ENCODE peak calls at places on chromosomes 16 and 17, in five cellular contexts. O is K562, G is GM12878, P is GM12892, K is H1. A is an unnamed sample.

GRCh38 chr16:50099957-50100648 is 34.3 kb downstream of the HEATR3 start:
- DNase-seq in K (no peak), O (no peak), G (no peak), P (no peak), A (no peak)

GRCh38 chr17:68394608-68395331 is 62.5 kb downstream of the WIPI1 start:
- DNase-seq in G (no peak), O (no peak), P (no peak), K (peak; percentile 30), A (no peak)

GRCh38 chr17:33509331-33509730 is 216.2 kb upstream of the ASIC2 start:
- DNase-seq in G (no peak), O (no peak), P (no peak), K (no peak), A (no peak)

GRCh38 chr17:79835953-79836951 is 3.0 kb downstream of the CBX4 start:
- DNase-seq in K (peak; percentile 95), G (no peak), O (peak; percentile 49), P (no peak), A (no peak)

GRCh38 chr16:48384982-48385271 is 286 bp downstream of the SIAH1 start:
- DNase-seq in P (peak; percentile 51), G (no peak), K (no peak), O (no peak), A (peak; percentile 56)

GRCh38 chr16:73572135-73572534 is 524.2 kb upstream of the ZFHX3 start:
- DNase-seq in G (no peak), P (no peak), O (no peak), K (no peak), A (no peak)

GRCh38 chr16:76194621-76195015 is 82.6 kb upstream of the CNTNAP4 start:
- DNase-seq in K (no peak), G (no peak), O (no peak), P (no peak), A (no peak)

GRCh38 chr16:29686740-29687327 is 7.9 kb downstream of the QPRT start:
- DNase-seq in P (no peak), O (no peak), G (no peak), K (no peak), A (no peak)

GRCh38 chr17:27038676-27039075 is 255.2 kb upstream of the WSB1 start:
- DNase-seq in P (no peak), G (no peak), K (no peak), O (peak; percentile 12), A (no peak)

GRCh38 chr17:8072727-8073461 is 14.6 kb downstream of the ALOX12B start:
- DNase-seq in P (no peak), K (peak; percentile 68), G (no peak), O (no peak), A (no peak)

GRCh38 chr17:43536236-43537088 is 9.7 kb downstream of the ETV4 start:
- DNase-seq in G (no peak), P (no peak), O (peak; percentile 32), K (no peak), A (no peak)
- TF ChIP-seq TAF1 in G (no peak), P (no peak), O (no peak), K (no peak), A (no peak)

GRCh38 chr16:4212934-4213296 is 29.0 kb downstream of the SRL start:
- DNase-seq in G (no peak), P (no peak), O (no peak), K (no peak), A (no peak)

GRCh38 chr16:4214215-4214621 is 27.7 kb downstream of the SRL start:
- DNase-seq in G (no peak), K (no peak), O (no peak), P (no peak), A (no peak)

GRCh38 chr16:4213721-4214120 is 28.2 kb downstream of the SRL start:
- DNase-seq in G (no peak), K (no peak), O (no peak), P (no peak), A (no peak)

GRCh38 chr16:4209657-4210056 is 32.2 kb downstream of the SRL start:
- DNase-seq in K (no peak), G (no peak), P (no peak), O (no peak), A (no peak)

DNA sequence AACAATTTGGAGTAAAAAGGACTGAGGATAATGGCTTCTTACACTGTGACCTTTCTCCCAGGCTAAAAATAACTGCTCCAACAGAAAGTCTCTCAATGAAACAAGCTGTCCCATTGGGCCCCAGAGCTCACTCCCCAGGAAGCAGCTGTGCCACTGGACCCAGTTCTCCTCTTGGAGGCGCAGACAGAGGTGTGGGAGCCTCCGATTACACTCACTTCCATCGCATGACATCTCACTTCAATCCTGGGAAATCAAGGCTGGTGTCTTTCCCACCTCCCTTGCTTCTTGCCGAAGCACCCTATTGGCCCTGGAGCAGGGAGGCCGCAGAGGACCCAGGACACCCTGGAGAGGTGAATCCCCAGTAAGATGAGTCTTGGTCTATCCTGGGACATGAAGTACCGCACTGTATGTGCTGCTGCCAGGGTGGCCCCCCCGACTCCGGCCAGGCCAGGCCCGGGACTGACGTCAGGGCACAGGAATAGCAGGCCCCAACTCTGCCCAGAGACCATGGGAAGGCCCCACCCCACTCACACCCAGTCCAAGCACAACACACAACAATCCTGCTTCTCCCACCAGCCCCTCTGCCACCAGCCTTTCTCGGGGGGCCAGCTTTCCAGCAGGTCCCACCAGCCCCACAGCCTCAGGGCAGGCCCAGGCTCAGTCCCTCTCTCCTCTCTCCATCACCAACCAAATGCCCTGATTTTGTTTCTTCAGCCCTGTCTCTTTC is 29.5 kb downstream of the SRL start:
- DNase-seq in K (no peak), O (no peak), P (no peak), G (no peak), A (no peak)
- TF ChIP-seq POLR2A in K (no peak), O (no peak), P (no peak), G (no peak), A (no peak)

GRCh38 chr16:89984215-89984614 is 35.0 kb downstream of the DBNDD1 start:
- DNase-seq in K (no peak), G (no peak), O (no peak), P (no peak), A (no peak)
- TF ChIP-seq TAF1 in K (no peak), G (no peak), O (no peak), P (no peak), A (no peak)

DNA sequence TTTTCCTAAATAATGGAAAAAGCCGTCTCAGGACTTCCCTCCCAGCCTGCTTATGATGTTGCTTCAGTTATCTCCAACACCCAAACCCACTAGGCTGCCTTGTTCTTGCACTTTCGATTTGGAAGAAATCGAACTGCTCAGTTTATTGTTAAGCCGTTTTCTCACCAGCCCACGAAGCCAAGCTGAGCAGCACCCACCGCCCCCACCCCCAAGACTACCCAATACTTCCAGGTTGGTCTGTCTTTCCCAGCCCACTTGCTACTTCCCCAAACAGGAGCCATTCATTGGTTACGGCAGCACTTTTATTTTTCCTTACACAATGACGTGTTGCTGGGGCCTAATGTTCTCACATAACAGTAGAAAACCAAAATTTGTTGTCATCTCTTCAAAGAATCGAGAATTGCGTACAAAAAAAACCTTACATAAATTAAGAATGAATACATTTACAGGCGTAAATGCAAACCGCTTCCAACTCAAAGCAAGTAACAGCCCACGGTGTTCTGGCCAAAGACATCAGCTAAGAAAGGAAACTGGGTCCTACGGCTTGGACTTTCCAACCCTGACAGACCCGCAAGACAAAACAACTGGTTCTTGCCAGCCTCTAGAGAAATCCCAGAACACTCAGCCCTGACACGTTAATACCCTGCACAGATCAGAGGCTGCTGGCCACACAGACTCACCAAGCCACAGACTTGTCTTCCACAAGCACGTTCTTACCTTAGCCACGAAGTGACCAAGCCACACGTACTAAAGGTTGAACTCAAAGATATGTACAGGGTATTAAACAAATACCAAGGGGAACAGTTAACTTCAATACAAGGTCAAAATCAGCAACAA is 2.7 kb downstream of the ACTG1 start:
- DNase-seq in G (no peak), P (no peak), K (no peak), O (no peak), A (no peak)
- TF ChIP-seq POLR2A in G (no peak), P (peak; percentile 67), K (peak; percentile 68), O (no peak), A (no peak)

GRCh38 chr17:30068465-30068864 is 48.2 kb upstream of the NSRP1 start:
- DNase-seq in P (no peak), K (no peak), G (no peak), O (no peak), A (no peak)
- TF ChIP-seq TAF1 in P (no peak), K (no peak), G (no peak), O (no peak), A (no peak)

A was measured in GM12891.